ENCODE peak calls at places on chromosomes 1 and 21, in four cellular contexts. M, P, E and K are unnamed samples.

GRCh38 chr1:244450597-244451538 is 841 bp downstream of the ADSS2 start:
- DNase-seq in E (peak; percentile 40), M (peak; percentile 77), P (peak; percentile 84), K (peak; percentile 71)

GRCh38 chr1:3367376-3367775 is 87.1 kb upstream of the ARHGEF16 start:
- DNase-seq in M (no peak), P (no peak), E (no peak), K (no peak)

GRCh38 chr1:113937146-113937545 is 8.0 kb downstream of the HIPK1 start:
- DNase-seq in M (no peak), E (no peak), P (no peak), K (no peak)

GRCh38 chr1:234656981-234657651 is 47.1 kb upstream of the IRF2BP2 start:
- DNase-seq in E (peak; percentile 85), P (peak; percentile 84), M (no peak), K (peak; percentile 93)

GRCh38 chr1:201213106-201213770 is 22.6 kb downstream of the IGFN1 start:
- DNase-seq in M (no peak), E (no peak), P (no peak), K (no peak)

GRCh38 chr1:75539230-75540116 is 71.4 kb downstream of the SLC44A5 start:
- DNase-seq in E (no peak), P (no peak), M (no peak), K (peak; percentile 71)

GRCh38 chr1:67609942-67610341 is 75.1 kb upstream of the GADD45A start:
- DNase-seq in E (no peak), M (no peak), P (no peak), K (no peak)

GRCh38 chr1:76303348-76303712 is 228.8 kb downstream of the ST6GALNAC3 start:
- DNase-seq in M (no peak), P (no peak), E (no peak), K (no peak)

GRCh38 chr1:171204311-171204710 is 19.2 kb downstream of the FMO2 start:
- DNase-seq in M (no peak), E (no peak), P (no peak), K (no peak)

GRCh38 chr1:25562101-25562927 is 18.9 kb downstream of the LDLRAP1 start:
- DNase-seq in M (no peak), P (no peak), E (no peak), K (no peak)

GRCh38 chr1:220685879-220686278 is 4.3 kb upstream of the C1orf115 start:
- DNase-seq in P (no peak), E (peak; percentile 40), M (no peak), K (no peak)

GRCh38 chr21:33761104-33762036 is 119.1 kb downstream of the ITSN1 start:
- DNase-seq in E (peak; percentile 46), M (no peak), P (peak; percentile 98), K (peak; percentile 99)

GRCh38 chr1:102365074-102365473 is 368.3 kb upstream of the OLFM3 start:
- DNase-seq in E (no peak), P (no peak), M (no peak), K (no peak)

GRCh38 chr1:67766117-67766978 is 66.9 kb downstream of the GNG12 start:
- DNase-seq in E (no peak), M (no peak), P (peak; percentile 70), K (peak; percentile 88)

GRCh38 chr1:194870860-194871259 is 1684.4 kb upstream of the B3GALT2 start:
- DNase-seq in P (no peak), M (no peak), E (no peak), K (no peak)

GRCh38 chr1:196180847-196181593 is 427.2 kb downstream of the KCNT2 start:
- DNase-seq in E (peak; percentile 13), P (peak; percentile 77), M (no peak), K (peak; percentile 94)

GRCh38 chr1:66311092-66311491 is 222.9 kb upstream of the SGIP1 start:
- DNase-seq in E (no peak), P (no peak), M (no peak), K (no peak)

DNA sequence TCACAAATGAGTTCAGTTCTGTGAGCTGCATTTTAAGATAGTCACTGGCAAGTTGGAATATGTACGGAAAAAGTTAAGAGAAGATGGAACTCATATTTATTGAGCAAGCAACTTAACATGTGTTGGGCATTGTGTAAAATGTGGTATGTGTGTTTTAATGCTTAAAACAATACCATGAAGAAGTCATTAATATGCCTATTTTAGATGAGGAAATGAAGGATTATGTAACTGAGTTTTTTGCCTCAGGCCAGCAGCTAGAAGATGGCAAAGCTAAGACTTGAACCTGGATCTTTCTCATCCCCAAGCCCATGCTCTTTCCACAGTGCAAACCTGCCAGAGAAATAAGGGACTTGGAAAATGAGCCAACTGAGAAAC is 48.9 kb downstream of the SPATA46 start:
- DNase-seq in E (no peak), P (no peak), M (no peak), K (no peak)
- H3K4me3 ChIP-seq in E (no peak overlapping the region), P (no peak overlapping the region), M (no peak overlapping the region), K (no peak overlapping the region)

DNA sequence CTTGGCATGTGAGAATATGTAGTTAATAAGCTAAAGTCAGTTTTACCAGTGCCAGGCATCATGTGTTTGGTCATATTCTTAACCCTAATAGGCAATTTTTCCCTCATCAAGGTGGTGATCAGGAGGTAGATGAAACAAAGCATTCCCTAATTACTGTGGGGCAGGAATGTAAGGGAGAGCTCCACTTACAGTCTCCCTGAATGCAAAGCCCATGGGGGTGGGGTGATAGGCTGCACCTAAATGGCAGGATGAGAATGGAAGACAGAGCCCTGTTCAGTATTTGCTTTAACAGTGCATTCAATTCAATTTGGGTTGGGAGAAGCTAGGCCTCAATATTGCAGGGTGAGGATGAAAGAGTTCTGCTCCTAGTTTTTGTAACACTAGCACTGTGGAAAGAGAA is 23.4 kb downstream of the ZNF678 start:
- DNase-seq in P (no peak), M (no peak), E (no peak), K (no peak)
- H3K4me3 ChIP-seq in P (no peak overlapping the region), M (no peak overlapping the region), E (no peak overlapping the region), K (no peak overlapping the region)

DNA sequence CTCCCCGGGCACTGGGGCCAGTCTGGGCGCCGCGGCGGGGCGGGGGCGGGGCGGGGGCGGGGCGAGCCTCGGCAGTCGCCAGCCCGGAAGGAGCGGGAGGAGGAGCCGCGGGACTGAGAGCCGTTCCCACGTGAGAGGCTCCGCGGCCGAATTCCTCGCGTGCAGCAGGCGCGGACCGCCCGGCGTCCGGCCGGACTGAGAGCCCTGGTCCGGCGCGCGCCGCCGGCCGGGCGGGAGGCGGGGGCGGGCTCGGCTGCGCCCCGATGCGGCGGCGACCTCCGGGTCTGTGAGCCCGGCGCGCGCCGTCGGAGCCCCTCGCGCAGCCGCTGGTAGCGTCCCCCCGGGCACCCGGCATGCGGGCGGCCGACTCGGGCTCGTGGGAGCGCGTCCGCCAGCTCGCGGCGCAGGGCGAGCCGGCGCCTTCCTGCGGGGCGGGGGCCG is 229.5 kb upstream of the TMEM51 start:
- DNase-seq in E (peak; percentile 70), P (peak; percentile 78), M (peak; percentile 89), K (peak; percentile 47)
- H3K4me3 ChIP-seq in E (peak overlapping the region; percentile 72), P (peak overlapping the region; percentile 72), M (peak overlapping the region; percentile 65), K (peak overlapping the region; percentile 55)

DNA sequence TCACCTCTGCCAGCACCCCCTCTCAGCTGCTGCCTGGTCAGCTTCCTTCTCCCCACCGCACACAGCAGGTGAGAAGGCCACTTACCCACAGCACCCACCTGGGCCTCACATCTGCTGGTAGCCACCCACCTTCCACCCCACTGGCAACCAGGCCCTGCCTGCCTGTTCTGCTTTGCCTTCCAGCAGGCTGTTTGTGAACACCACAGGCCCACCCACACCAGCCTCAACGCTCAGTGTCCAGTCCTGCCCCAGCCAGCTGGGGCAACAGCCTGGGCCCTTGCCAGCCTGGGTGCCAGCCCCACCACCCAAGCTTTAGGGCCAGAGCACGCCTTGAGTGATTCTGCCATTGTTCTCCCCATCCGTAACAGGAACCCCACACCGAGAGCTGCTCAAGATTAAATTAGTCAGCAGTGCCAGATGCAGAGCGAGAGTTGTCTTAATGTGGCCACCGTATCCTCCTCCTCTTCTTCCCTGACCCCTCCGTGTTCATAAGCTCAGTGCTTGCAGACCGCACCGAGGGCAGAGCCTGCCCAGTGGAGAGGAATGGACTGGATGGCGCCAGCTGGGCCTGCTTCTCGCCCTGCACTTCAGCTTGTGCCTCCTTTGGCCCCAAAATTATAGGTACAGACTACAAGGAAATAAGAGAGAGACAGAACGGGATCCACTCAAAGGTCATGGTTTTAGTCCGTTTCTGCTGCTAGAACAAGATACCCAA is 120.3 kb upstream of the COL6A1 start:
- DNase-seq in M (no peak), P (no peak), E (no peak), K (no peak)
- H3K4me3 ChIP-seq in M (no peak overlapping the region), P (no peak overlapping the region), E (no peak overlapping the region), K (no peak overlapping the region)

DNA sequence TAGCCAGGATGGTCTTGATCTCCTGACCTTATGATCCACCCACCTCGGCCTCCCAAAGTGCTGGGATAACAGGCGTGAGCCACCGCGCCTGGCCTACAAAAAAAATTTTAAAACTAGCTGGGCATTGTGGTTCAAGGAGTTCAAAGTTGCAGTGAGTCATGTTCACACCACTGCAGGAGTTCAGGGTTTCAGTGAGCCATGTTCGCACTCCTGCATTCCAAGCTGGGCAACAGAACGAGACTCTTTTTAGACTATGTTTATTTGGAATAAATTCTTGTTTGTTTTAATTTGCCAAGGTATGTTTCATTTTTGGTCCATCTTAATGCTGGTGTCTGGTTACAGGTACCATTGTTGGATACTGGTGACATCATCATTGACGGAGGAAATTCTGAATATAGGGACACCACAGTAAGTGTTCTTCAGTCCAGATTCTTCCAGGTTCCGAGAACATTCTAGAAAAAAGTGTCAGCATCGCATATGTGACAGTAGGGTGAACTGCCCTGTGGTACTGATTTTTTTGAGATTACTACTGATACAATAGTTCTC is 3.9 kb downstream of the PGD start:
- DNase-seq in E (no peak), M (no peak), P (peak; percentile 40), K (peak; percentile 77)
- H3K4me3 ChIP-seq in E (peak overlapping the region; percentile 89), M (no peak overlapping the region), P (no peak overlapping the region), K (no peak overlapping the region)

GRCh38 chr1:115642168-115643072 is 650 bp downstream of the VANGL1 start:
- DNase-seq in E (peak; percentile 32), P (peak; percentile 54), M (peak; percentile 75), K (peak; percentile 44)
- H3K4me3 ChIP-seq in E (peak overlapping the region; percentile 96), P (peak overlapping the region; percentile 83), M (peak overlapping the region; percentile 95), K (peak overlapping the region; percentile 77)

GRCh38 chr1:175419684-175420490 is 227.3 kb upstream of the KIAA0040 start:
- DNase-seq in P (no peak), M (no peak), E (no peak), K (no peak)

GRCh38 chr1:175422122-175422521 is 229.5 kb upstream of the KIAA0040 start:
- DNase-seq in M (no peak), P (no peak), E (no peak), K (no peak)

GRCh38 chr1:175415133-175415712 is 222.6 kb upstream of the KIAA0040 start:
- DNase-seq in P (no peak), M (no peak), E (no peak), K (no peak)

GRCh38 chr1:175423605-175424004 is 231.0 kb upstream of the KIAA0040 start:
- DNase-seq in P (no peak), M (no peak), E (no peak), K (no peak)

DNA sequence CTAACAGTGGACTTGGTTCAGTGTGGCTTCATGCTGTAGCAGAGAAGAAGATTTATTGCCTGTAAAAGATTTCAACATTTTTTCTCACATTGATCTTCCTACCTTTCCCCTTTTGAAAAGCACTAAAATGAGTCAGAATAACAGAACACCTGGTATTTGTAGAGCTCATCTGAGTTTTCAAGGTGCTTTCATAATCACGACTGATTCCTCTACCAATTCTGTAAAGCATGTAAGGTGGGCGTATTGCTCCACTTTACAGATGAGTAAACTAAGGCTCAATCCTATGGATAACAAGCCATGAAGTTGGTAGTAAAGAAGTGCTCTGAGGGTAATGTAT is 227.9 kb upstream of the KIAA0040 start:
- DNase-seq in P (no peak), M (no peak), E (no peak), K (no peak)
- H3K4me3 ChIP-seq in P (no peak overlapping the region), M (no peak overlapping the region), E (no peak overlapping the region), K (no peak overlapping the region)